ENCODE peak calls at places on chromosome 9, in five cellular contexts. T, F, W, D and Z are unnamed samples.

GRCh38 chr9:123305879-123306278 is 37.5 kb upstream of the STRBP start:
- DNase-seq in T (no peak), F (no peak), W (no peak), D (no peak), Z (no peak)

GRCh38 chr9:81083821-81084512 is 605.4 kb downstream of the TLE1 start:
- DNase-seq in T (peak; percentile 1), F (peak; percentile 52), W (peak; percentile 62), D (no peak), Z (peak; percentile 2)

GRCh38 chr9:118483677-118484076 is 779.5 kb downstream of the TLR4 start:
- DNase-seq in T (no peak), F (no peak), W (no peak), D (no peak), Z (no peak)

GRCh38 chr9:16796304-16796825 is 74.1 kb downstream of the BNC2 start:
- DNase-seq in T (no peak), F (no peak), W (no peak), D (no peak), Z (no peak)

GRCh38 chr9:129910628-129911567 is 75.6 kb downstream of the USP20 start:
- DNase-seq in T (no peak), F (peak; percentile 99), W (peak; percentile 100), D (no peak), Z (no peak)

GRCh38 chr9:117178596-117179111 is 236.2 kb downstream of the ASTN2 start:
- DNase-seq in T (peak; percentile 70), F (no peak), W (no peak), D (no peak), Z (no peak)

GRCh38 chr9:84121991-84122523 is 141.5 kb downstream of the RMI1 start:
- DNase-seq in T (peak; percentile 59), F (peak; percentile 36), W (peak; percentile 73), D (no peak), Z (peak; percentile 47)

GRCh38 chr9:134185536-134186011 is 21.2 kb upstream of the RNU6ATAC start:
- DNase-seq in T (peak; percentile 28), F (peak; percentile 22), W (peak; percentile 31), D (no peak), Z (peak; percentile 36)

GRCh38 chr9:15272377-15272928 is 34.6 kb downstream of the TTC39B start:
- DNase-seq in T (no peak), F (no peak), W (no peak), D (no peak), Z (no peak)

GRCh38 chr9:83281306-83282255 is 218.6 kb upstream of the RASEF start:
- DNase-seq in T (peak; percentile 43), F (peak; percentile 57), W (peak; percentile 86), D (no peak), Z (no peak)

GRCh38 chr9:33137271-33137670 is 29.9 kb downstream of the B4GALT1 start:
- DNase-seq in T (no peak), F (no peak), W (no peak), D (no peak), Z (no peak)

GRCh38 chr9:105062222-105062850 is 134.4 kb upstream of the ABCA1 start:
- DNase-seq in T (no peak), F (peak; percentile 71), W (no peak), D (no peak), Z (no peak)

GRCh38 chr9:90552317-90552716 is 90.3 kb downstream of the DIRAS2 start:
- DNase-seq in T (no peak), F (no peak), W (no peak), D (no peak), Z (peak; percentile 68)

DNA sequence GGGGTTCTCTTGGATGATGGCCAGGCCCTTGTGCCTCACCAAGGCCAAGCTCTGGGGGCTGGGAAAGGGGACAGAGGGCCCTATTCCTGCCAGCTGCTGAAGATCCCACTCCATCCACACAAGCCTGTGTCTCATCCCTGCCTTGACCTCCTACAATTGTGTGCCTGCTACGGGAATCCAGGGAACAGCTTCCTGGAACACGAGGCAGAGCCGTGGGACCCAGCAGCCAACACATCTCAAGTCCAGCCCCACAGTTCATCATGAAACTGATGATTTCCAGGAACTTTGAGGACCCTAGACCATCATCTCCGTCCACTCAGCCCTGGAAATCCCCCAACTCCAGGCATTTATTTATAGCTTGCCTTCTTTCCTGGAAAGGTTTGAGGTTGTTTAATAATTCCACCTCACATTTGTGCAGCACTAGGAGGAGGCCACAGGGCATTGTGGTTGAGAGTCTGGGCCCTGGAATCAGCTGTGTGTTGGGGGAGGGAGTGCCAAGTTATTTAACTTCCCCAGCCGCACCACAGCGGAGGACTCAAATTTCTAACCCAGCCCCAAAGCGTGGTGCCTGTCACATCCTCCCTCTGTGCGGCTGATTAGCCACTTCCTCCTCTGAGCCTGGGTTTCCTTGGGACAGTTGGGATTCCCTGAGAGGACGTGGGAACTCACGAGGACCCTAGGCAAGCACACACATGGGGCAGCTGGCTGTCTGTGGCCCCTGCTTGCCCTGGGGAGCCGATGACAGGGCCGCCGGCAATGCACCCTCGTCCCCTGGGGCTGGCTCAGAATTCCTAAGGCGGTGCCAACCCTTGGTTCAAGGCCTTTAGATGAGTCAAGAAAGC is 58.2 kb upstream of the GGTA1 start:
- DNase-seq in T (no peak), F (peak; percentile 83), W (peak; percentile 70), D (peak; percentile 34), Z (peak; percentile 57)
- H3K4me3 ChIP-seq in T (peak overlapping the region; percentile 17), F (no peak overlapping the region), W (no peak overlapping the region), D (no peak overlapping the region), Z (no peak overlapping the region)

GRCh38 chr9:127444283-127444920 is 6.8 kb downstream of the RPL12 start:
- DNase-seq in T (no peak), F (no peak), W (no peak), D (peak; percentile 46), Z (peak; percentile 44)
- TF ChIP-seq CTCF in T (no peak), F (no peak), W (no peak), D (no peak), Z (no peak)

DNA sequence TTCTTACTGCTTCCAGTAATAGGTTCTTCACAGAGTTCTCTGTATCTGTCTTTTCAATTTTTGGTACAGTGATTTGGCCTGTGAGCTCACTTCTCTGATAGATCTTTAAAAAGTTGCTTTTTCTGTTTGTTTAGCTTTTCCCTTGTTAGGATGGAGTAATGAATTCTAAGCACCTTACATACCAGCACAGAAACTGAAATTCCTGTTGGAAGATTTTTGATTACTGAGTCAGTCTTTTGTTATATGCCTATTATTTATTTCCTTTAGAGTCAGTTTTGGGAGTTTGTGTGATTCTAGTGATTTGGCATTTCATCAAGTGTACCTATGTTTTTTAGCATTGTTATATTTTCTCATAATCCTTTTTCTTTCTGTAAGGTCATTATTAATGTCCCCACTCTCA is 37.6 kb upstream of the IPPK start:
- DNase-seq in T (no peak), F (no peak), W (no peak), D (no peak), Z (no peak)
- H3K4me3 ChIP-seq in T (no peak overlapping the region), F (no peak overlapping the region), W (no peak overlapping the region), D (no peak overlapping the region), Z (no peak overlapping the region)

DNA sequence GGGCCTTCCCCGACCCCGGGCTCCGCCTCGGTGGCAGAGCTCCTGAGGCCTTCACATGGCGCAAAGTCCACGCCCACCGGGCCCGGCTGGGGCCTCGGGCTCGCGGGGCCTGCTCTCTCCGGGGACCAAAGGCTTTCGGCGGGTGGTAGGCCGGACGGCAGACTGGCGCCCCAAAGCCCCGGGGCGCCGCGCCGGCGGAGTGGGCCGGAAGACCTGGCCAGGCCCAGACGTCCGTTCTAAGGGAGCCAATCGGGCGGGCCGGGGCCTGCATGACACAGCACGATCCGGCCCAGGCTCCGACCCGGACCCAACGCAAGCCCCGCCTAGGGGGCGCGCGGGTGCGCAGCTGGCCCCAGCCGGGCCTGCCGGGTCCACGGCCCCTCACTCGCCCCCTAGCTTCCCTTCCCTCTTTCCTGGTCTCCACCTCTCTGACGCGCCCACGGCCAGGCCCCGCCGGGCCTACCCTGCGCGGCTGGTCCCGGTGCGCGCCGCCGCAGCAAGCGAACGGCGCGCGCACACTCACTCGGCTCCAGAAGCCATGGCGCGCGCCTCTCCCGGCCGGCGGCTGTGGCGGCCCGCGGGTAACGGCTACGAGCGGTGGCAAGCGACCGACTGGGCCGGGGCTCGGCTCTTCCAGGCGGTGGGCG is 488 bp downstream of the VCP start:
- DNase-seq in T (peak; percentile 92), F (peak; percentile 86), W (peak; percentile 76), D (peak; percentile 91), Z (peak; percentile 94)
- TF ChIP-seq CTCF in T (peak; percentile 43), F (no peak), W (no peak), D (peak; percentile 20), Z (peak; percentile 29)

GRCh38 chr9:96556701-96557461 is 62.8 kb downstream of the CDC14B start:
- DNase-seq in T (no peak), F (no peak), W (peak; percentile 49), D (no peak), Z (no peak)
- H3K4me3 ChIP-seq in T (no peak overlapping the region), F (no peak overlapping the region), W (no peak overlapping the region), D (no peak overlapping the region), Z (no peak overlapping the region)

GRCh38 chr9:136230365-136230764 is 15.2 kb downstream of the QSOX2 start:
- DNase-seq in T (no peak), F (no peak), W (no peak), D (no peak), Z (no peak)

GRCh38 chr9:136230773-136231172 is 14.8 kb downstream of the QSOX2 start:
- DNase-seq in T (no peak), F (no peak), W (no peak), D (no peak), Z (no peak)

GRCh38 chr9:136232964-136233363 is 12.6 kb downstream of the QSOX2 start:
- DNase-seq in T (no peak), F (no peak), W (no peak), D (no peak), Z (no peak)

GRCh38 chr9:136233868-136234267 is 11.7 kb downstream of the QSOX2 start:
- DNase-seq in T (no peak), F (no peak), W (no peak), D (no peak), Z (no peak)

GRCh38 chr9:136231478-136232297 is 13.9 kb downstream of the QSOX2 start:
- DNase-seq in T (no peak), F (no peak), W (no peak), D (no peak), Z (no peak)
- TF ChIP-seq CTCF in T (no peak), F (no peak), W (no peak), D (no peak), Z (no peak)

GRCh38 chr9:94867842-94868312 is 141.4 kb downstream of the AOPEP start:
- DNase-seq in T (no peak), F (peak; percentile 83), W (peak; percentile 98), D (no peak), Z (no peak)
- H3K4me3 ChIP-seq in T (no peak overlapping the region), F (no peak overlapping the region), W (no peak overlapping the region), D (no peak overlapping the region), Z (no peak overlapping the region)

DNA sequence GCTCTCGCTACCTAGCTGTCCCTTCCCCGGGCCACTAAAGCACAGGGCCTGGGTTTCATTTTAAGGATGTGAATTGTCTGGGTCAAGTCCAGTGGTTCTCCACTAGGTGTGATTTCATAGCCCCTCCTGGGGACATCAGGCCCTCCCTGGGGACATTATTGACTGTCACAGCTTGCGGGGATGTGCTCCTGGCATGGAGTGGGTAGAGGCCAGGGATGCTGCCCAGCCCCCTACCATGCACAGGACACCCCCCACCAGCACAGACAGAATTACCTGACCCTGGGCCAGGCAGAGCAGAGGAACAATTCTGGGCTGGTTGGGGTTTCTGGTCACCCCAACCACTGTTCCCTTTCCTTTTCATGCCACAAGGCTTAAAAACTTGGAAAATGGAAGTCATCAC is 4.1 kb downstream of the FAM78A start:
- DNase-seq in T (no peak), F (no peak), W (no peak), D (no peak), Z (peak; percentile 35)
- TF ChIP-seq CTCF in T (no peak), F (no peak), W (no peak), D (no peak), Z (no peak)